ENCODE peak calls at places on chromosome 3, in five cellular contexts. Y is BE2C, K is BJ, N is lung, C is PC-3. Q is an unnamed sample. For H3K27me3, the result is how much of the 10 kb centered on the place peaks cover.

GRCh38 chr3:148902173-148902791 is 37.2 kb downstream of the CPA3 start:
- DNase-seq in C (peak), K (peak), N (no peak), Y (no peak), Q (peak)

GRCh38 chr3:169604568-169604967 is 58.9 kb downstream of the MECOM start:
- DNase-seq in Y (no peak), K (no peak), N (no peak), C (peak), Q (peak)

GRCh38 chr3:16359331-16359730 is 94.3 kb downstream of the OXNAD1 start:
- DNase-seq in N (no peak), Y (no peak), C (no peak), K (no peak), Q (no peak)

GRCh38 chr3:123119388-123119787 is 52.6 kb downstream of the PDIA5 start:
- DNase-seq in Y (no peak), N (no peak), C (no peak), K (no peak), Q (no peak)

GRCh38 chr3:135865085-135865484 is 100.4 kb upstream of the PPP2R3A start:
- DNase-seq in K (no peak), Y (no peak), N (no peak), C (no peak), Q (peak)

GRCh38 chr3:107669669-107670068 is 146.9 kb downstream of the BBX start:
- DNase-seq in K (no peak), C (no peak), N (no peak), Y (no peak), Q (no peak)

GRCh38 chr3:47846186-47846879 is 43.4 kb downstream of the DHX30 start:
- DNase-seq in C (no peak), N (no peak), K (no peak), Y (no peak), Q (no peak)

GRCh38 chr3:115038831-115039230 is 108.3 kb downstream of the ZBTB20 start:
- DNase-seq in C (no peak), Y (no peak), N (no peak), K (no peak), Q (no peak)

GRCh38 chr3:193040836-193041672 is 123.4 kb upstream of the MB21D2 start:
- DNase-seq in K (no peak), N (no peak), Y (no peak), C (peak), Q (peak)

GRCh38 chr3:130508970-130509369 is 8.0 kb upstream of the COL6A6 start:
- DNase-seq in K (no peak), Y (no peak), C (no peak), N (no peak), Q (no peak)

GRCh38 chr3:101532783-101533602 is 20.0 kb upstream of the SENP7 start:
- DNase-seq in N (no peak), K (no peak), C (no peak), Y (no peak), Q (peak)

GRCh38 chr3:192817053-192817452 is 89.7 kb upstream of the FGF12 start:
- DNase-seq in N (no peak), C (peak), Y (no peak), K (no peak), Q (peak)

GRCh38 chr3:162719684-162720341 is 1223.2 kb downstream of the OTOL1 start:
- DNase-seq in K (peak), Y (no peak), N (no peak), C (peak), Q (peak)

GRCh38 chr3:56133423-56133822 is 334.8 kb downstream of the ERC2 start:
- DNase-seq in K (no peak), N (no peak), Y (no peak), C (peak), Q (peak)

GRCh38 chr3:36434682-36435426 is 54.5 kb downstream of the STAC start:
- DNase-seq in K (peak), Y (no peak), N (no peak), C (no peak), Q (peak)

GRCh38 chr3:31002730-31003129 is 108.3 kb upstream of the GADL1 start:
- DNase-seq in C (no peak), K (no peak), N (no peak), Y (no peak), Q (no peak)

GRCh38 chr3:13556214-13556613 is 7.3 kb downstream of the FBLN2 start:
- DNase-seq in N (no peak), C (no peak), Y (no peak), K (no peak), Q (no peak)

GRCh38 chr3:154464440-154465148 is 34.6 kb upstream of the GPR149 start:
- DNase-seq in Y (no peak), N (no peak), K (no peak), C (no peak), Q (peak)

GRCh38 chr3:139202226-139202958 is 141.4 kb upstream of the MRPS22 start:
- DNase-seq in K (no peak), Y (peak), N (no peak), C (peak), Q (peak)

GRCh38 chr3:35966629-35967464 is 327.5 kb downstream of the ARPP21 start:
- DNase-seq in C (no peak), N (no peak), K (no peak), Y (no peak), Q (no peak)

GRCh38 chr3:105040026-105040622 is 326.6 kb upstream of the ALCAM start:
- DNase-seq in C (no peak), N (no peak), Y (no peak), K (no peak), Q (no peak)

GRCh38 chr3:178645503-178645902 is 109.3 kb downstream of the KCNMB2 start:
- DNase-seq in Y (no peak), N (no peak), C (no peak), K (no peak), Q (no peak)

GRCh38 chr3:133506215-133506901 is 67.1 kb upstream of the CDV3 start:
- DNase-seq in Y (no peak), N (no peak), K (no peak), C (no peak), Q (no peak)

GRCh38 chr3:9247361-9248231 is 1.9 kb downstream of the SRGAP3 start:
- DNase-seq in N (no peak), Y (no peak), K (no peak), C (no peak), Q (peak)

GRCh38 chr3:170737763-170738162 is 132.2 kb downstream of the RPL22L1 start:
- DNase-seq in Y (no peak), C (no peak), N (no peak), K (no peak), Q (no peak)

GRCh38 chr3:170734737-170735070 is 135.3 kb downstream of the RPL22L1 start:
- DNase-seq in K (no peak), Y (no peak), C (no peak), N (no peak), Q (no peak)

GRCh38 chr3:170734043-170734736 is 135.8 kb downstream of the RPL22L1 start:
- DNase-seq in C (no peak), K (no peak), N (no peak), Y (no peak), Q (no peak)

GRCh38 chr3:170738756-170739155 is 131.2 kb downstream of the RPL22L1 start:
- DNase-seq in N (no peak), C (no peak), K (no peak), Y (no peak), Q (no peak)

DNA sequence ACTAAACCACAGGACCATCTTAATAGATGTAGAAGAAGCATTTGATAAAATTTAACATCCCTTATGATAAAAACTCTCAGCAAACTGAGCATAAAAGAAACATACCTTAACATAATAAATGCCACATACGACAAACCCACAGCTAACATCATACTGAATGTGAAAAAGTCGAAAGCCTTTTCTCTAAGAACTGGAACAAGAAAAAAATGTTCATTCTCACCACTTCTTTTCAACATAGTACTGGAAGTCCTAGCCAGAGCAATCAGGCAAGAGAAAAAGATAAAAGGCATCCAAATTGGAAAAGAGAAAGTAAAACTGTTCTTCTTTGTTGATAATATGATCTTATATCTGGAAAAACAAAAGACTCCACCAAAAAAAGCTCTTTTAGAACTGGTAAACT is 134.2 kb downstream of the RPL22L1 start:
- DNase-seq in Y (no peak), K (no peak), N (no peak), C (no peak), Q (no peak)
- TF ChIP-seq CTCF in Y (no peak), K (no peak), N (no peak), C (no peak), Q (no peak)

DNA sequence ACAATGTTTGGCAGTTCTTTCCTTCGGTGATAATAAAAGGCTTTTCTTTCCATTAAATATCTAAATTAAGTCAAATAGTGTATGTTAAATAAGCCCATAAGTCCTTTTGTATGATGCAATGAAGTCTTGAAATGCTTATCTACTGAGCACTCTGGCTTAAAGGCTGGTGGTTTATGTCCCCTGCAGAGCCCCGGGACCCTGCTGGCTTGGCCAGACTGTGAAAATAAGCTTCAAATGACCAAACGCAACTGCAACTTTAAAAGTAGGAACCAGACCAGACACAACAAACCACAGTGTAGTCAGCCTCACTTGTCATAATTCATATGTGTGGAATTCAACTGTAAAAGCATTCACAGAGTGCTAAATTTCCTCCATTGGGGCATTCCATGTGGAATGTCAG is 72.5 kb downstream of the FOXP1 start:
- DNase-seq in Y (no peak), C (no peak), K (peak), N (no peak), Q (peak)
- H3K27me3 ChIP-seq in Y (under half), C (under half), K (under half), N (under half), Q (under half)

GRCh38 chr3:84987709-84988504 is 29.1 kb downstream of the CADM2 start:
- DNase-seq in Y (peak), N (no peak), C (no peak), K (no peak), Q (no peak)

GRCh38 chr3:84983490-84983889 is 24.7 kb downstream of the CADM2 start:
- DNase-seq in C (no peak), Y (no peak), K (no peak), N (no peak), Q (no peak)

GRCh38 chr3:84984429-84984828 is 25.6 kb downstream of the CADM2 start:
- DNase-seq in C (no peak), K (no peak), Y (no peak), N (no peak), Q (no peak)

GRCh38 chr3:84985795-84986194 is 27.0 kb downstream of the CADM2 start:
- DNase-seq in C (no peak), N (no peak), Y (no peak), K (no peak), Q (no peak)

DNA sequence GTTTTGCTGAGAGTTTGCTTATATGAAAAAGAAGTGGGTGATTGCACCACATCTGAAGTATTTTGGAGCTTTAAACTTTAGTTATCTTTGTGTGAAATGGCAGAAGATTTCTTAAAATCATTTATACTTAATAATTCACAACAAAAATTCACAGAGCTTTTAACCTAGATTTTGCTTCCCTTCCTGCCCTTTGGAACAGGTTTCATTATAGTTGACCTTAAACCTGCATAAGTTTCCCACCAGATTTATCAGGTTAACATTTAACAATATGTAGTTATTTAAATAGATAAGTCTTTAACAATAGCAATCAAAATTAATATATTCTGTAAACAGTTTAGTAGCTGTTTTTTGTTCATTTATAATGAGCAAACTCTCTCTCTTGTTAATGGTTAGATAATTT is 30.3 kb downstream of the CADM2 start:
- DNase-seq in C (no peak), K (no peak), Y (no peak), N (no peak), Q (no peak)
- TF ChIP-seq CTCF in C (no peak), K (no peak), Y (no peak), N (no peak), Q (no peak)

GRCh38 chr3:137764001-137764433 is at the start of gene SOX14:
- DNase-seq in N (peak), Y (no peak), C (no peak), K (no peak), Q (no peak)

GRCh38 chr3:137763594-137763938 is 549 bp upstream of the SOX14 start:
- DNase-seq in N (no peak), K (no peak), Y (no peak), C (no peak), Q (no peak)

GRCh38 chr3:137766069-137766960 is 2.2 kb downstream of the SOX14 start:
- DNase-seq in C (no peak), K (no peak), Y (no peak), N (no peak), Q (no peak)

GRCh38 chr3:137765310-137766033 is 1.4 kb downstream of the SOX14 start:
- DNase-seq in C (no peak), K (no peak), N (no peak), Y (no peak), Q (no peak)

DNA sequence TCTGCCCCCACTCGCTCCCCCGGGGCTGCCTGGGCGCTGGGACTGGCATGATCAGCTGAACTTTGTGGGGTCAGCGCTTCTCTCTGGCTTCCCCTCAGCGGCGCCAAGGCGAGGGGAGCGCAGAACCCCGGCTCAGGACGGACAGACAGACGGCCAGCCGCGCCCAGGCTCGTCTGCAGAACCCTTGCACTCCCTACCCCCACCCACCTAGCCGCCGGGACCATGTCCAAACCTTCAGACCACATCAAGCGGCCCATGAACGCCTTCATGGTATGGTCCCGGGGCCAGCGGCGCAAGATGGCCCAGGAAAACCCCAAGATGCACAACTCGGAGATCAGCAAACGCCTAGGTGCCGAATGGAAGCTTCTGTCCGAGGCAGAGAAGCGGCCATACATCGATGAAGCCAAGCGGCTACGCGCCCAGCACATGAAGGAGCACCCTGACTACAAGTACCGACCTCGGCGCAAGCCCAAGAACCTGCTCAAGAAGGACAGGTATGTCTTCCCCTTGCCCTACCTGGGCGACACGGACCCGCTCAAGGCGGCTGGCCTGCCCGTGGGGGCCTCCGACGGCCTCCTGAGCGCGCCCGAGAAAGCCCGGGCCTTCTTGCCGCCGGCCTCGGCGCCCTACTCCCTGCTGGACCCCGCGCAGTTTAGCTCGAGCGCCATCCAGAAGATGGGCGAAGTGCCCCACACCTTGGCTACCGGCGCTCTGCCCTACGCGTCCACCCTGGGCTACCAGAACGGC is 621 bp downstream of the SOX14 start:
- DNase-seq in K (no peak), N (no peak), C (no peak), Y (no peak), Q (no peak)
- H3K27me3 ChIP-seq in K (half or more), N (under half), C (half or more), Y (half or more), Q (half or more)

DNA sequence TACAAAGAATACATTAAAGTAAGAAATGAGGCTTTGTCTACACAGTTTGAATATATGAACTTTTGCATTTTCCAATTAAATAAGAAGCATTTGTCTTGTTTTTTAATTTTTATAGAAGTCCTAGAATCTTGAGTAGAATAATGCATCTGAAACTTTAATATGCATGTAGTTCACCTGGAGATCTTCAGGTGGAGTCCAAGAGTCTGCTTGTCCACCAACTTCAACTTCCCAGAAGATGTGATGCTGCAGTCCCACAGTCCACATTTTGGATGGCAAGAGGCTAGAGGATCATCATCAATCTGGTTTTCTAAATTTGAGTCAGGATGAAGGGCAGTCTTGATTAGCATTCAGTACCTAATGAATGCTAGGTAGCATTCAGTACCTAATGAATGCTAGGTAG is 357.6 kb upstream of the SOX2 start:
- DNase-seq in N (no peak), C (no peak), K (no peak), Y (no peak), Q (no peak)
- TF ChIP-seq CTCF in N (no peak), C (peak), K (no peak), Y (no peak), Q (no peak)

GRCh38 chr3:125104639-125105038 is 48.8 kb upstream of the HEG1 start:
- DNase-seq in K (no peak), Y (no peak), C (no peak), N (no peak), Q (no peak)
- H3K27me3 ChIP-seq in K (under half), Y (under half), C (under half), N (under half), Q (under half)